ENCODE peak calls at places on chromosomes 7 and 10, in ten cellular contexts. J, P, K, R, F, Y, N, X, I and S are unnamed samples.

GRCh38 chr10:80530251-80530650 is 7.5 kb upstream of the SH2D4B start:
- DNase-seq in J (peak), P (peak), K (no peak), R (no peak), F (no peak), Y (peak), N (no peak), X (peak), I (peak), S (peak)

GRCh38 chr10:24778298-24778697 is 54.6 kb upstream of the ARHGAP21 start:
- DNase-seq in J (no peak), P (no peak), K (no peak), R (no peak), F (no peak), Y (no peak), N (no peak), X (no peak), I (no peak), S (no peak)

GRCh38 chr10:74642901-74643585 is 183.4 kb upstream of the KAT6B start:
- DNase-seq in J (no peak), P (no peak), K (no peak), R (no peak), F (no peak), Y (no peak), N (no peak), X (no peak), I (no peak), S (no peak)

GRCh38 chr7:98968621-98969020 is 90.3 kb downstream of the TRRAP start:
- DNase-seq in J (no peak), P (no peak), K (no peak), R (no peak), F (no peak), Y (no peak), N (no peak), X (no peak), I (no peak), S (no peak)

GRCh38 chr10:15103513-15103912 is 6.4 kb downstream of the RPP38 start:
- DNase-seq in J (no peak), P (no peak), K (no peak), R (no peak), F (no peak), Y (no peak), N (no peak), X (no peak), I (no peak), S (no peak)

GRCh38 chr7:133246558-133246957 is 6.3 kb upstream of the EXOC4 start:
- DNase-seq in J (no peak), P (no peak), K (no peak), R (no peak), F (no peak), Y (no peak), N (no peak), X (no peak), I (no peak), S (no peak)

GRCh38 chr10:98388086-98388655 is 26.8 kb downstream of the PYROXD2 start:
- DNase-seq in J (no peak), P (no peak), K (no peak), R (no peak), F (no peak), Y (no peak), N (no peak), X (no peak), I (no peak), S (no peak)

GRCh38 chr10:52578871-52579405 is 193.6 kb downstream of the MBL2 start:
- DNase-seq in J (no peak), P (peak), K (no peak), R (no peak), F (no peak), Y (no peak), N (no peak), X (no peak), I (no peak), S (no peak)

GRCh38 chr7:92988941-92989540 is 128.7 kb downstream of the SAMD9 start:
- DNase-seq in J (peak), P (peak), K (no peak), R (no peak), F (no peak), Y (no peak), N (no peak), X (peak), I (no peak), S (no peak)

GRCh38 chr7:102156867-102157266 is 129.8 kb upstream of the SH2B2 start:
- DNase-seq in J (no peak), P (no peak), K (no peak), R (no peak), F (no peak), Y (no peak), N (no peak), X (no peak), I (no peak), S (no peak)